ENCODE peak calls at places on chromosomes 6 and 20, in six cellular contexts. A is tibial nerve, Q is transverse colon, I is GM23248, N is A549, R is aorta. E is an unnamed sample. For H3K4me1, the result is how much of the 10 kb centered on the place peaks cover.

GRCh38 chr6:71602385-71602949 is 283.9 kb upstream of the RIMS1 start:
- DNase-seq in Q (no peak), N (no peak), I (peak), R (no peak), A (no peak), E (no peak)

GRCh38 chr6:46184114-46184513 is 13.3 kb upstream of the ENPP5 start:
- DNase-seq in R (no peak), I (peak), Q (no peak), A (peak), N (no peak), E (no peak)

GRCh38 chr6:150273457-150274309 is 95.1 kb upstream of the IYD start:
- DNase-seq in N (no peak), R (no peak), Q (no peak), I (no peak), A (no peak), E (peak)

GRCh38 chr6:44342052-44342451 is 398 bp upstream of the SPATS1 start:
- DNase-seq in Q (no peak), I (peak), N (no peak), A (peak), R (no peak), E (no peak)

GRCh38 chr6:153645326-153645725 is 393.7 kb upstream of the OPRM1 start:
- DNase-seq in A (no peak), R (no peak), N (no peak), Q (no peak), I (no peak), E (no peak)

GRCh38 chr6:113695506-113695905 is 161.6 kb upstream of the MARCKS start:
- DNase-seq in A (no peak), N (no peak), R (no peak), I (peak), Q (no peak), E (no peak)

GRCh38 chr6:35019831-35020230 is 121.3 kb downstream of the TCP11 start:
- DNase-seq in Q (no peak), N (no peak), I (no peak), A (no peak), R (no peak), E (no peak)

GRCh38 chr6:36739947-36740817 is 42.6 kb downstream of the RAB44 start:
- DNase-seq in Q (no peak), A (no peak), N (no peak), I (peak), R (peak), E (no peak)

GRCh38 chr20:58483051-58483450 is 32.1 kb downstream of the APCDD1L start:
- DNase-seq in Q (no peak), N (no peak), A (no peak), I (no peak), R (no peak), E (no peak)

GRCh38 chr20:50762045-50762422 is 30.7 kb downstream of the PARD6B start:
- DNase-seq in R (no peak), N (no peak), A (no peak), I (peak), Q (no peak), E (no peak)
- H3K27ac ChIP-seq in R (no peak), N (peak), A (no peak), I (peak), Q (peak), E (peak)

DNA sequence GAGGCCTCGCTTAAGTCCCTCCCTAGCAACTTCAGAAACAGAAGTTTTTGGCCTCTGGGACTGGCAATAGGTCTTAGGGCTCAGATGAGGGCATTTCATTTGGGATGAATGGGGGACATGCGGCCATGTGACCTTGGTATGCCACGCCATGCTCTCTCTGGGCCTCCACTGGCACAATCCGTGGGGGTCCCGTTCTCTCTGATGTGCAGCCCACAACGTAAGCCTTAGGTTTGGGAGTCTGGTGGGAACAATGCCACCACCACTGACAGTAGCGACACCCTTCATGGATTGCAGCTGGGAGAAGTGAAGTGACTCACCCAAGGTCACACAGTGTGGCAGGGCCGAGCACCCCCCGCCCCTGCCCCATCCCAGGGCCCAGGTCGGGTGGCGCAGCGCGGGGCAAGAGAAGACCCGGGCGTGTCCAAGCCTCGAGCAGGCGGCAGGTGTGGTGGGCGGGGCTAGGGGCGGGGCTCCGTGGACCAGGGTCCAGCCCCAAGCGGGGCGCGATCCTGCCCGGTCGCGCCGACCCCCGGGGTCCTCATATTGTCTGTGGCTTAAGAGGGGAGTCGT is 864 bp upstream of the CEBPB start:
- DNase-seq in R (no peak), Q (peak), I (peak), N (peak), A (no peak), E (no peak)
- H3K4me3 ChIP-seq in R (no peak), Q (peak), I (no peak), N (peak), A (no peak), E (peak)

GRCh38 chr20:62355527-62356142 is 11.5 kb downstream of the LAMA5 start:
- DNase-seq in A (no peak), R (peak), N (peak), I (peak), Q (no peak), E (no peak)

GRCh38 chr20:62356143-62356947 is 10.8 kb downstream of the LAMA5 start:
- DNase-seq in I (no peak), R (no peak), N (peak), Q (no peak), A (no peak), E (no peak)

GRCh38 chr20:62358171-62358719 is 8.9 kb downstream of the LAMA5 start:
- DNase-seq in A (no peak), I (no peak), R (peak), N (peak), Q (no peak), E (peak)

GRCh38 chr20:62357681-62358080 is 9.4 kb downstream of the LAMA5 start:
- DNase-seq in A (no peak), N (no peak), R (no peak), Q (no peak), I (no peak), E (no peak)

DNA sequence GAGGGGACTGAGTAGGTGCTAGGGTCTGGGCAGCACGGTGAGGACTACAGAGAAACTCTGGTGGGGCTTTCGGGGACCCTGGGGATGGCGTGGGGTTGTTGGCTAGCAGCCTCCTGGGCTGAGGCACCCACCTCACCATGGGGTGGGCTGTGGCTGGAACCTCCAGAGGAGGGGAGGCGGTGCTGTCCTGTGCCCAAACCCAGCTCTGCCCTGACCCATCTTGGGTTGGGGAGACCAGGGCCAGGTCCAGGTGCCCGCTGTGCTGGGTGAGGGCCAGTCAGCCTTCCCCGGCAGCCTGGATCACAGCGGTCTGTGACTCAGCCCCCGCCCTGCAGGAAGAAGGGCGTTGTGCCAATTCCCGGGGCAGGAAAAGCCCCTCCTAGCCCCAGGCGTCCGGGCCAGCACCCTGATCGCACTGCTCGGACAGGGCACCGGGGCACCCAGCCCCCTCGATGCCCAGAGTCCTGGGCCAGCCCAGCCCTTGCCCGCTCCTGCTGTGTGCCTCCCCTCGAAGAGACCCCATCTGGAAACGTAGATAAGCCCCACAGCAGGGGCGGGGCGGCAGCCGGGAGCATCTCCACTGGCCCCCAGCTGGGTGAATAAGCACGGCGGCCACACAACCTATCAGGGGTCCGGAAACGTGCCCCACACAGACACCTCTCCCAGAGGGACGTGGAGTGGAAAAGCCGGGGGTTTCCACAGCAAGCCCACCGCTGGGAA is 10.0 kb downstream of the LAMA5 start:
- DNase-seq in Q (no peak), N (peak), A (no peak), I (peak), R (peak), E (no peak)
- H3K4me1 ChIP-seq in Q (half or more), N (half or more), A (under half), I (under half), R (under half), E (half or more)

GRCh38 chr20:2527762-2528161 is 8.6 kb upstream of the TMC2 start:
- DNase-seq in A (no peak), Q (no peak), R (no peak), I (no peak), N (no peak), E (no peak)

GRCh38 chr20:2524435-2525272 is 11.7 kb upstream of the TMC2 start:
- DNase-seq in I (peak), N (peak), A (peak), R (peak), Q (peak), E (peak)

GRCh38 chr20:2521369-2522305 is 12.9 kb upstream of the ZNF343 start:
- DNase-seq in I (peak), Q (peak), R (no peak), A (peak), N (peak), E (no peak)

GRCh38 chr20:2520617-2521016 is 11.9 kb upstream of the ZNF343 start:
- DNase-seq in A (no peak), Q (no peak), I (no peak), N (no peak), R (no peak), E (no peak)

GRCh38 chr20:2523919-2524434 is 12.4 kb upstream of the TMC2 start:
- DNase-seq in Q (no peak), N (no peak), R (no peak), A (no peak), I (no peak), E (no peak)
- H3K27ac ChIP-seq in Q (peak), N (peak), R (peak), A (peak), I (no peak), E (peak)

GRCh38 chr20:52105045-52105572 is 86.5 kb downstream of the ZFP64 start:
- DNase-seq in A (no peak), R (no peak), N (peak), Q (no peak), I (peak), E (no peak)
- H3K4me3 ChIP-seq in A (peak), R (peak), N (peak), Q (no peak), I (peak), E (peak)

DNA sequence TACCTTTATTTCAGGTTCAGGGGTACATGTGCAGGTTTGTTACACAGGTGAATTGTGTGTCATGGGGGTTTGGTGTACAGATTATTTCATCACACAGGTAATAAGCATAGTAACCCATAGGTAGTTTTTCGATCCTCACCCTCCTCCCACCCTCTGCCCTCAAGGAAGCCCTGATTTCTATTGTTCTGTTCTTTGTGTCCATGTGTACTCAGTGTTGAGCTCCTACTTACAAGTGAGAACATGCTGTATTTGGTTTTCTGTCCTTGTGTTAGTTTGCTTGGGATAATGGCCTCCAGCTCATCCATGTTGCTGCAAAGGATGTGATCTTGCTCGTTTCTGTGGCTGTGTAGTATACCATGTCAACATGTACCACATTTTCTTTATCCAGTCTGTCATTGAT is 66.0 kb downstream of the STK4 start:
- DNase-seq in I (no peak), Q (no peak), N (no peak), R (no peak), A (no peak), E (no peak)
- H3K4me1 ChIP-seq in I (under half), Q (under half), N (under half), R (under half), A (under half), E (under half)

DNA sequence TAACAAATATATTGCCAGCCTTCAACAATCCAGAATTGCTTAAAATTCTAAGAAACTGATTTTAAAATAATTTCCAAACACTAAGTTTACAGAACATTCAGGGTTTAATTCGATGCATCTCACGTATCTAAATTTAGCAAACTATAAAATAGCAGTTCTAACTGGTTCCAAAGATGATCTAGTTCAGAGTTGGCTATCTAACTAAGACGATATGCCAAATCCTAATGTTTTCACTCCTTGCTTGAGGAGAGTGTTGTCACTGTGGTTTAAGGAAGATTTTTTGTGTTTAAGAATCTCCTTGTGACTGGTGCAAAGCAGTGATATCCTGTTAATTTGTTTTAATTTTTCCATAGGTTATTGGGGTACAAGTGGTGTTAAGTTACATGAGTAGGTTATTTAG is 311.5 kb upstream of the ID4 start:
- DNase-seq in Q (no peak), I (no peak), R (no peak), N (no peak), A (no peak), E (no peak)
- H3K27ac ChIP-seq in Q (no peak), I (no peak), R (no peak), N (no peak), A (no peak), E (no peak)